ENCODE peak calls at places on chromosomes 16 and 17, in eight cellular contexts. One of them, this sample, is unnamed.

GRCh38 chr17:68693466-68693865 is 92.3 kb upstream of the FAM20A start:
- DNase-seq in kidney: no peak
- DNase-seq in heart left ventricle: no peak
- DNase-seq in left ventricle myocardium inferior: no peak
- DNase-seq in transverse colon: no peak
- DNase-seq in breast epithelium: no peak
- DNase-seq in colonic mucosa: no peak
- DNase-seq in right lobe of liver: no peak
- DNase-seq in this sample: no peak

GRCh38 chr17:14840616-14841231 is 424.4 kb downstream of the PMP22 start:
- DNase-seq in kidney: no peak
- DNase-seq in heart left ventricle: no peak
- DNase-seq in left ventricle myocardium inferior: no peak
- DNase-seq in transverse colon: no peak
- DNase-seq in breast epithelium: no peak
- DNase-seq in colonic mucosa: no peak
- DNase-seq in right lobe of liver: no peak
- DNase-seq in this sample: no peak

GRCh38 chr16:69747115-69747514 is 7.6 kb downstream of the NOB1 start:
- DNase-seq in kidney: no peak
- DNase-seq in heart left ventricle: no peak
- DNase-seq in left ventricle myocardium inferior: no peak
- DNase-seq in transverse colon: no peak
- DNase-seq in breast epithelium: no peak
- DNase-seq in colonic mucosa: no peak
- DNase-seq in right lobe of liver: no peak
- DNase-seq in this sample: no peak

GRCh38 chr17:30472238-30472890 is 4.8 kb upstream of the GOSR1 start:
- DNase-seq in kidney: no peak
- DNase-seq in heart left ventricle: no peak
- DNase-seq in left ventricle myocardium inferior: no peak
- DNase-seq in transverse colon: no peak
- DNase-seq in breast epithelium: no peak
- DNase-seq in colonic mucosa: no peak
- DNase-seq in right lobe of liver: no peak
- DNase-seq in this sample: no peak

GRCh38 chr17:58755577-58756245 is at the start of gene PPM1E:
- DNase-seq in kidney: peak; percentile 79
- DNase-seq in heart left ventricle: peak; percentile 66
- DNase-seq in left ventricle myocardium inferior: peak; percentile 25
- DNase-seq in transverse colon: peak; percentile 12
- DNase-seq in breast epithelium: no peak
- DNase-seq in colonic mucosa: peak; percentile 19
- DNase-seq in right lobe of liver: peak; percentile 57
- DNase-seq in this sample: no peak

GRCh38 chr17:32490101-32490482 is 3.3 kb downstream of the CDK5R1 start:
- DNase-seq in kidney: no peak
- DNase-seq in heart left ventricle: no peak
- DNase-seq in left ventricle myocardium inferior: no peak
- DNase-seq in transverse colon: no peak
- DNase-seq in breast epithelium: no peak
- DNase-seq in colonic mucosa: no peak
- DNase-seq in right lobe of liver: no peak
- DNase-seq in this sample: no peak

GRCh38 chr16:569445-570254 is at the start of gene PIGQ:
- DNase-seq in kidney: peak; percentile 90
- DNase-seq in heart left ventricle: no peak
- DNase-seq in left ventricle myocardium inferior: peak; percentile 71
- DNase-seq in transverse colon: peak; percentile 63
- DNase-seq in breast epithelium: peak; percentile 50
- DNase-seq in colonic mucosa: peak; percentile 65
- DNase-seq in right lobe of liver: peak; percentile 64
- DNase-seq in this sample: peak; percentile 60

GRCh38 chr16:64880994-64881393 is 240.9 kb downstream of the CDH11 start:
- DNase-seq in kidney: no peak
- DNase-seq in heart left ventricle: no peak
- DNase-seq in left ventricle myocardium inferior: no peak
- DNase-seq in transverse colon: no peak
- DNase-seq in breast epithelium: no peak
- DNase-seq in colonic mucosa: no peak
- DNase-seq in right lobe of liver: no peak
- DNase-seq in this sample: no peak

GRCh38 chr17:39400547-39401411 is 647 bp downstream of the FBXL20 start:
- DNase-seq in kidney: peak; percentile 81
- DNase-seq in heart left ventricle: peak; percentile 62
- DNase-seq in left ventricle myocardium inferior: peak; percentile 24
- DNase-seq in transverse colon: peak; percentile 30
- DNase-seq in breast epithelium: no peak
- DNase-seq in colonic mucosa: peak; percentile 23
- DNase-seq in right lobe of liver: peak; percentile 55
- DNase-seq in this sample: no peak

GRCh38 chr16:2078691-2079090 is 30.9 kb downstream of the TSC2 start:
- DNase-seq in kidney: no peak
- DNase-seq in heart left ventricle: no peak
- DNase-seq in left ventricle myocardium inferior: no peak
- DNase-seq in transverse colon: no peak
- DNase-seq in breast epithelium: no peak
- DNase-seq in colonic mucosa: no peak
- DNase-seq in right lobe of liver: no peak
- DNase-seq in this sample: no peak

GRCh38 chr16:50675686-50676610 is 5.2 kb downstream of the SNX20 start:
- DNase-seq in kidney: no peak
- DNase-seq in heart left ventricle: no peak
- DNase-seq in left ventricle myocardium inferior: no peak
- DNase-seq in transverse colon: no peak
- DNase-seq in breast epithelium: peak; percentile 38
- DNase-seq in colonic mucosa: no peak
- DNase-seq in right lobe of liver: no peak
- DNase-seq in this sample: peak; percentile 65

GRCh38 chr16:47732122-47732805 is 271.1 kb downstream of the PHKB start:
- DNase-seq in kidney: no peak
- DNase-seq in heart left ventricle: no peak
- DNase-seq in left ventricle myocardium inferior: no peak
- DNase-seq in transverse colon: no peak
- DNase-seq in breast epithelium: no peak
- DNase-seq in colonic mucosa: no peak
- DNase-seq in right lobe of liver: no peak
- DNase-seq in this sample: no peak

GRCh38 chr17:4607773-4608187 is 23.5 kb downstream of the SMTNL2 start:
- DNase-seq in kidney: peak; percentile 81
- DNase-seq in heart left ventricle: no peak
- DNase-seq in left ventricle myocardium inferior: peak; percentile 83
- DNase-seq in transverse colon: peak; percentile 54
- DNase-seq in breast epithelium: no peak
- DNase-seq in colonic mucosa: peak; percentile 67
- DNase-seq in right lobe of liver: peak; percentile 70
- DNase-seq in this sample: peak; percentile 59

GRCh38 chr17:79676796-79677195 is 53.9 kb upstream of the ENPP7 start:
- DNase-seq in kidney: peak; percentile 48
- DNase-seq in heart left ventricle: no peak
- DNase-seq in left ventricle myocardium inferior: no peak
- DNase-seq in transverse colon: no peak
- DNase-seq in breast epithelium: no peak
- DNase-seq in colonic mucosa: no peak
- DNase-seq in right lobe of liver: no peak
- DNase-seq in this sample: no peak

GRCh38 chr16:55482056-55482455 is 3.1 kb downstream of the MMP2 start:
- DNase-seq in kidney: no peak
- DNase-seq in heart left ventricle: no peak
- DNase-seq in left ventricle myocardium inferior: no peak
- DNase-seq in transverse colon: no peak
- DNase-seq in breast epithelium: no peak
- DNase-seq in colonic mucosa: no peak
- DNase-seq in right lobe of liver: no peak
- DNase-seq in this sample: no peak

GRCh38 chr17:17495448-17496188 is 577 bp downstream of the RASD1 start:
- DNase-seq in kidney: peak; percentile 88
- DNase-seq in heart left ventricle: no peak
- DNase-seq in left ventricle myocardium inferior: no peak
- DNase-seq in transverse colon: peak; percentile 33
- DNase-seq in breast epithelium: no peak
- DNase-seq in colonic mucosa: no peak
- DNase-seq in right lobe of liver: peak; percentile 46
- DNase-seq in this sample: peak; percentile 40

GRCh38 chr16:14510939-14511797 is 118.9 kb downstream of the PARN start:
- DNase-seq in kidney: no peak
- DNase-seq in heart left ventricle: no peak
- DNase-seq in left ventricle myocardium inferior: no peak
- DNase-seq in transverse colon: no peak
- DNase-seq in breast epithelium: no peak
- DNase-seq in colonic mucosa: no peak
- DNase-seq in right lobe of liver: no peak
- DNase-seq in this sample: no peak

GRCh38 chr17:37430051-37430591 is 23.4 kb downstream of the TADA2A start:
- DNase-seq in kidney: no peak
- DNase-seq in heart left ventricle: no peak
- DNase-seq in left ventricle myocardium inferior: no peak
- DNase-seq in transverse colon: no peak
- DNase-seq in breast epithelium: no peak
- DNase-seq in colonic mucosa: no peak
- DNase-seq in right lobe of liver: no peak
- DNase-seq in this sample: no peak

GRCh38 chr17:60253048-60253447 is 103.3 kb downstream of the CA4 start:
- DNase-seq in kidney: no peak
- DNase-seq in heart left ventricle: no peak
- DNase-seq in left ventricle myocardium inferior: no peak
- DNase-seq in transverse colon: no peak
- DNase-seq in breast epithelium: no peak
- DNase-seq in colonic mucosa: no peak
- DNase-seq in right lobe of liver: no peak
- DNase-seq in this sample: no peak

GRCh38 chr17:21037117-21037803 is 5.6 kb downstream of the USP22 start:
- DNase-seq in kidney: no peak
- DNase-seq in heart left ventricle: no peak
- DNase-seq in left ventricle myocardium inferior: no peak
- DNase-seq in transverse colon: no peak
- DNase-seq in breast epithelium: no peak
- DNase-seq in colonic mucosa: no peak
- DNase-seq in right lobe of liver: no peak
- DNase-seq in this sample: no peak

GRCh38 chr17:21036361-21036881 is 6.4 kb downstream of the USP22 start:
- DNase-seq in kidney: no peak
- DNase-seq in heart left ventricle: no peak
- DNase-seq in left ventricle myocardium inferior: no peak
- DNase-seq in transverse colon: no peak
- DNase-seq in breast epithelium: no peak
- DNase-seq in colonic mucosa: no peak
- DNase-seq in right lobe of liver: peak; percentile 14
- DNase-seq in this sample: no peak

GRCh38 chr17:21033350-21033749 is 9.5 kb downstream of the USP22 start:
- DNase-seq in kidney: no peak
- DNase-seq in heart left ventricle: no peak
- DNase-seq in left ventricle myocardium inferior: no peak
- DNase-seq in transverse colon: no peak
- DNase-seq in breast epithelium: no peak
- DNase-seq in colonic mucosa: no peak
- DNase-seq in right lobe of liver: no peak
- DNase-seq in this sample: no peak

GRCh38 chr17:21031756-21032396 is 10.9 kb downstream of the USP22 start:
- DNase-seq in kidney: no peak
- DNase-seq in heart left ventricle: no peak
- DNase-seq in left ventricle myocardium inferior: no peak
- DNase-seq in transverse colon: no peak
- DNase-seq in breast epithelium: no peak
- DNase-seq in colonic mucosa: no peak
- DNase-seq in right lobe of liver: peak; percentile 5
- DNase-seq in this sample: no peak

GRCh38 chr17:21034350-21035235 is 8.2 kb downstream of the USP22 start:
- DNase-seq in kidney: no peak
- DNase-seq in heart left ventricle: no peak
- DNase-seq in left ventricle myocardium inferior: no peak
- DNase-seq in transverse colon: no peak
- DNase-seq in breast epithelium: no peak
- DNase-seq in colonic mucosa: no peak
- DNase-seq in right lobe of liver: no peak
- DNase-seq in this sample: no peak
- H3K4me1 ChIP-seq in kidney: peaks cover 11% of the 10 kb centered on the region
- H3K4me1 ChIP-seq in heart left ventricle: peaks cover 91% of the 10 kb centered on the region
- H3K4me1 ChIP-seq in left ventricle myocardium inferior: peaks cover 100% of the 10 kb centered on the region
- H3K4me1 ChIP-seq in transverse colon: peaks cover 56% of the 10 kb centered on the region
- H3K4me1 ChIP-seq in breast epithelium: no peaks in the 10 kb centered on the region
- H3K4me1 ChIP-seq in colonic mucosa: peaks cover 13% of the 10 kb centered on the region
- H3K4me1 ChIP-seq in right lobe of liver: no peaks in the 10 kb centered on the region
- H3K4me1 ChIP-seq in this sample: peaks cover 56% of the 10 kb centered on the region

GRCh38 chr16:86347090-86347489 is 163.2 kb upstream of the FOXF1 start:
- DNase-seq in kidney: no peak
- DNase-seq in heart left ventricle: no peak
- DNase-seq in left ventricle myocardium inferior: no peak
- DNase-seq in transverse colon: no peak
- DNase-seq in breast epithelium: no peak
- DNase-seq in colonic mucosa: no peak
- DNase-seq in right lobe of liver: no peak
- DNase-seq in this sample: no peak
- TF ChIP-seq CTCF in kidney: no peak
- TF ChIP-seq CTCF in heart left ventricle: no peak
- TF ChIP-seq CTCF in left ventricle myocardium inferior: no peak
- TF ChIP-seq CTCF in transverse colon: no peak
- TF ChIP-seq CTCF in breast epithelium: no peak
- TF ChIP-seq CTCF in colonic mucosa: no peak
- TF ChIP-seq CTCF in right lobe of liver: no peak
- TF ChIP-seq CTCF in this sample: no peak

GRCh38 chr17:76735586-76736348 is 1.4 kb downstream of the SRSF2 start:
- DNase-seq in kidney: no peak
- DNase-seq in heart left ventricle: no peak
- DNase-seq in left ventricle myocardium inferior: no peak
- DNase-seq in transverse colon: no peak
- DNase-seq in breast epithelium: no peak
- DNase-seq in colonic mucosa: no peak
- DNase-seq in right lobe of liver: no peak
- DNase-seq in this sample: no peak

GRCh38 chr17:76734080-76734840 is 2.9 kb downstream of the SRSF2 start:
- DNase-seq in kidney: no peak
- DNase-seq in heart left ventricle: no peak
- DNase-seq in left ventricle myocardium inferior: no peak
- DNase-seq in transverse colon: no peak
- DNase-seq in breast epithelium: no peak
- DNase-seq in colonic mucosa: peak; percentile 36
- DNase-seq in right lobe of liver: no peak
- DNase-seq in this sample: no peak

GRCh38 chr17:76735006-76735405 is 2.1 kb downstream of the SRSF2 start:
- DNase-seq in kidney: no peak
- DNase-seq in heart left ventricle: no peak
- DNase-seq in left ventricle myocardium inferior: no peak
- DNase-seq in transverse colon: no peak
- DNase-seq in breast epithelium: no peak
- DNase-seq in colonic mucosa: no peak
- DNase-seq in right lobe of liver: no peak
- DNase-seq in this sample: no peak

GRCh38 chr17:76732734-76733617 is 4.2 kb downstream of the SRSF2 start:
- DNase-seq in kidney: no peak
- DNase-seq in heart left ventricle: no peak
- DNase-seq in left ventricle myocardium inferior: no peak
- DNase-seq in transverse colon: no peak
- DNase-seq in breast epithelium: no peak
- DNase-seq in colonic mucosa: no peak
- DNase-seq in right lobe of liver: no peak
- DNase-seq in this sample: no peak

GRCh38 chr17:76733618-76733957 is 3.5 kb downstream of the SRSF2 start:
- DNase-seq in kidney: no peak
- DNase-seq in heart left ventricle: no peak
- DNase-seq in left ventricle myocardium inferior: no peak
- DNase-seq in transverse colon: no peak
- DNase-seq in breast epithelium: no peak
- DNase-seq in colonic mucosa: no peak
- DNase-seq in right lobe of liver: no peak
- DNase-seq in this sample: no peak
- H3K4me1 ChIP-seq in kidney: peaks cover 17% of the 10 kb centered on the region
- H3K4me1 ChIP-seq in heart left ventricle: peaks cover 62% of the 10 kb centered on the region
- H3K4me1 ChIP-seq in left ventricle myocardium inferior: peaks cover 82% of the 10 kb centered on the region
- H3K4me1 ChIP-seq in transverse colon: peaks cover 33% of the 10 kb centered on the region
- H3K4me1 ChIP-seq in breast epithelium: no peaks in the 10 kb centered on the region
- H3K4me1 ChIP-seq in colonic mucosa: no peaks in the 10 kb centered on the region
- H3K4me1 ChIP-seq in right lobe of liver: no peaks in the 10 kb centered on the region
- H3K4me1 ChIP-seq in this sample: no peaks in the 10 kb centered on the region

GRCh38 chr17:73189417-73190099 is 3.3 kb upstream of the COG1 start:
- DNase-seq in kidney: no peak
- DNase-seq in heart left ventricle: no peak
- DNase-seq in left ventricle myocardium inferior: no peak
- DNase-seq in transverse colon: no peak
- DNase-seq in breast epithelium: no peak
- DNase-seq in colonic mucosa: no peak
- DNase-seq in right lobe of liver: no peak
- DNase-seq in this sample: no peak
- TF ChIP-seq CTCF in kidney: peak; percentile 71
- TF ChIP-seq CTCF in heart left ventricle: peak; percentile 21
- TF ChIP-seq CTCF in left ventricle myocardium inferior: peak; percentile 58
- TF ChIP-seq CTCF in transverse colon: peak; percentile 40
- TF ChIP-seq CTCF in breast epithelium: no peak
- TF ChIP-seq CTCF in colonic mucosa: peak; percentile 53
- TF ChIP-seq CTCF in right lobe of liver: peak; percentile 60
- TF ChIP-seq CTCF in this sample: peak; percentile 40

This sample was measured in lung.